ENCODE peak calls at places on chromosome 15, in ten cellular contexts. One of them, this sample, is unnamed. For H3K4me1, the result is how much of the 10 kb centered on the place peaks cover.

GRCh38 chr15:35546581-35547381 is 816 bp upstream of the DPH6 start:
- DNase-seq in A549: no peak
- DNase-seq in ascending aorta: no peak
- DNase-seq in tibial nerve: no peak
- DNase-seq in breast epithelium: no peak
- DNase-seq in CD8-positive, alpha-beta T cell: no peak
- DNase-seq in fibroblast of lung: peak
- DNase-seq in psoas muscle: peak
- DNase-seq in ovary: peak
- DNase-seq in tibial artery: no peak
- DNase-seq in this sample: peak

GRCh38 chr15:60859996-60860494 is 369.1 kb downstream of the RORA start:
- DNase-seq in ascending aorta: no peak
- DNase-seq in tibial artery: no peak
- DNase-seq in breast epithelium: peak
- DNase-seq in ovary: no peak
- DNase-seq in fibroblast of lung: peak
- DNase-seq in A549: no peak
- DNase-seq in psoas muscle: no peak
- DNase-seq in CD8-positive, alpha-beta T cell: no peak
- DNase-seq in tibial nerve: no peak
- DNase-seq in this sample: no peak

GRCh38 chr15:80161473-80162016 is 8.7 kb downstream of the FAH start:
- DNase-seq in breast epithelium: no peak
- DNase-seq in A549: no peak
- DNase-seq in CD8-positive, alpha-beta T cell: no peak
- DNase-seq in psoas muscle: no peak
- DNase-seq in ovary: no peak
- DNase-seq in ascending aorta: no peak
- DNase-seq in fibroblast of lung: no peak
- DNase-seq in tibial artery: no peak
- DNase-seq in tibial nerve: no peak
- DNase-seq in this sample: no peak

GRCh38 chr15:69983696-69984265 is 113.9 kb downstream of the TLE3 start:
- DNase-seq in tibial nerve: no peak
- DNase-seq in ovary: no peak
- DNase-seq in tibial artery: no peak
- DNase-seq in ascending aorta: no peak
- DNase-seq in fibroblast of lung: peak
- DNase-seq in CD8-positive, alpha-beta T cell: no peak
- DNase-seq in A549: peak
- DNase-seq in psoas muscle: no peak
- DNase-seq in breast epithelium: no peak
- DNase-seq in this sample: no peak

GRCh38 chr15:31214864-31215489 is 111.7 kb upstream of the KLF13 start:
- DNase-seq in fibroblast of lung: no peak
- DNase-seq in A549: peak
- DNase-seq in psoas muscle: peak
- DNase-seq in ovary: peak
- DNase-seq in tibial nerve: peak
- DNase-seq in CD8-positive, alpha-beta T cell: no peak
- DNase-seq in tibial artery: peak
- DNase-seq in ascending aorta: peak
- DNase-seq in breast epithelium: peak
- DNase-seq in this sample: no peak

GRCh38 chr15:43168192-43169107 is 16.8 kb upstream of the CCNDBP1 start:
- DNase-seq in A549: no peak
- DNase-seq in tibial nerve: no peak
- DNase-seq in CD8-positive, alpha-beta T cell: no peak
- DNase-seq in breast epithelium: peak
- DNase-seq in ovary: no peak
- DNase-seq in fibroblast of lung: peak
- DNase-seq in ascending aorta: no peak
- DNase-seq in tibial artery: no peak
- DNase-seq in psoas muscle: no peak
- DNase-seq in this sample: no peak

GRCh38 chr15:35958021-35958420 is 412.1 kb upstream of the DPH6 start:
- DNase-seq in A549: no peak
- DNase-seq in ascending aorta: no peak
- DNase-seq in fibroblast of lung: peak
- DNase-seq in tibial artery: no peak
- DNase-seq in breast epithelium: no peak
- DNase-seq in tibial nerve: no peak
- DNase-seq in CD8-positive, alpha-beta T cell: no peak
- DNase-seq in psoas muscle: no peak
- DNase-seq in ovary: no peak
- DNase-seq in this sample: peak

GRCh38 chr15:79002631-79003030 is 57.8 kb upstream of the CTSH start:
- DNase-seq in fibroblast of lung: no peak
- DNase-seq in CD8-positive, alpha-beta T cell: no peak
- DNase-seq in breast epithelium: no peak
- DNase-seq in psoas muscle: peak
- DNase-seq in ascending aorta: no peak
- DNase-seq in tibial artery: no peak
- DNase-seq in A549: no peak
- DNase-seq in tibial nerve: no peak
- DNase-seq in ovary: no peak
- DNase-seq in this sample: no peak

GRCh38 chr15:65603559-65603958 is 7.4 kb downstream of the INTS14 start:
- DNase-seq in CD8-positive, alpha-beta T cell: no peak
- DNase-seq in A549: no peak
- DNase-seq in ascending aorta: no peak
- DNase-seq in fibroblast of lung: no peak
- DNase-seq in psoas muscle: no peak
- DNase-seq in breast epithelium: no peak
- DNase-seq in tibial artery: no peak
- DNase-seq in tibial nerve: no peak
- DNase-seq in ovary: no peak
- DNase-seq in this sample: no peak

DNA sequence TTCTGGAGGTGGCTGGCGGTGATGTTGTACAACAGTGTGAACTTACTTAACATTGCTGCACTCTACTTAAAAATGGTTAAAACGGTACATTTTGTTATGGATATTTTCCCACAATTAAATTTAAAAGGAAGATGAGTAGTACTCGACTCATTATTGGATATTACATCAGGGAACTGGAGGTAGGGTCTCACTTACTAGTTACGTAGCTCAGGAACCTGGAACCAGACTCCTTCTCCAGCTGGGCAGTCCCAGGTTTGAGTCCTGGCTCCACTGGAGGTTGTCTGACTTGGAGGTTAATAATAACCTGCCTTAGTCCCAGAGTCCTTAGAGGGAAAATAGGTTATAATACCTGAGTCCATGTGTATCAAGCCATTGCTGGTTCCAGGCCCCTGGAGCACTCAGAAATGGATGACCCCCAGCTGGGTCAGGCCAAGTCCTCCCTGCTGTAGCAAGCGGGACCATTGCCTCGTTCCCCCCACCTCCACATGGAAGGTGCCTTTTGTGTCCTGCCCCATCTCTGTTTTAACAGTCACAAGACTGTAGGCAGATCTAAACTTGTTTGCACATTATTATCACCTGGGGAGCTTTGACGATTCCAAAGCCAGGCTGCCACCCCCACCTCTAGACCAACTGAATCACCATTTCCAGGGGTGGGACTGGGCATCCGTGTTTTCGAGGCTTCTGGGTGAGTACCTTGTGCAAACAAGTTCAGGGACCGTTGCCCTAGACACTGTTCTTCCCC is 126.6 kb downstream of the IGF1R start:
- DNase-seq in A549: no peak
- DNase-seq in fibroblast of lung: no peak
- DNase-seq in psoas muscle: no peak
- DNase-seq in ascending aorta: no peak
- DNase-seq in tibial nerve: no peak
- DNase-seq in ovary: no peak
- DNase-seq in breast epithelium: no peak
- DNase-seq in tibial artery: no peak
- DNase-seq in CD8-positive, alpha-beta T cell: no peak
- DNase-seq in this sample: no peak
- H3K4me1 ChIP-seq in A549: half or more
- H3K4me1 ChIP-seq in fibroblast of lung: under half
- H3K4me1 ChIP-seq in psoas muscle: under half
- H3K4me1 ChIP-seq in ascending aorta: under half
- H3K4me1 ChIP-seq in tibial nerve: under half
- H3K4me1 ChIP-seq in ovary: under half
- H3K4me1 ChIP-seq in breast epithelium: under half
- H3K4me1 ChIP-seq in tibial artery: under half
- H3K4me1 ChIP-seq in CD8-positive, alpha-beta T cell: under half
- H3K4me1 ChIP-seq in this sample: half or more

GRCh38 chr15:73286356-73286755 is 82.4 kb downstream of the HCN4 start:
- DNase-seq in CD8-positive, alpha-beta T cell: no peak
- DNase-seq in tibial nerve: no peak
- DNase-seq in psoas muscle: no peak
- DNase-seq in fibroblast of lung: peak
- DNase-seq in A549: no peak
- DNase-seq in breast epithelium: no peak
- DNase-seq in tibial artery: no peak
- DNase-seq in ascending aorta: no peak
- DNase-seq in ovary: no peak
- DNase-seq in this sample: no peak

GRCh38 chr15:73287019-73287418 is 81.7 kb downstream of the HCN4 start:
- DNase-seq in psoas muscle: no peak
- DNase-seq in ovary: no peak
- DNase-seq in tibial nerve: no peak
- DNase-seq in A549: no peak
- DNase-seq in fibroblast of lung: no peak
- DNase-seq in breast epithelium: no peak
- DNase-seq in tibial artery: no peak
- DNase-seq in ascending aorta: no peak
- DNase-seq in CD8-positive, alpha-beta T cell: no peak
- DNase-seq in this sample: no peak

GRCh38 chr15:73282567-73283200 is 86.1 kb downstream of the HCN4 start:
- DNase-seq in tibial nerve: no peak
- DNase-seq in tibial artery: no peak
- DNase-seq in psoas muscle: no peak
- DNase-seq in fibroblast of lung: no peak
- DNase-seq in ascending aorta: no peak
- DNase-seq in CD8-positive, alpha-beta T cell: no peak
- DNase-seq in A549: no peak
- DNase-seq in breast epithelium: no peak
- DNase-seq in ovary: no peak
- DNase-seq in this sample: no peak

GRCh38 chr15:73283341-73283962 is 85.3 kb downstream of the HCN4 start:
- DNase-seq in breast epithelium: no peak
- DNase-seq in fibroblast of lung: no peak
- DNase-seq in A549: no peak
- DNase-seq in tibial nerve: no peak
- DNase-seq in tibial artery: no peak
- DNase-seq in psoas muscle: no peak
- DNase-seq in ovary: no peak
- DNase-seq in ascending aorta: no peak
- DNase-seq in CD8-positive, alpha-beta T cell: no peak
- DNase-seq in this sample: no peak

DNA sequence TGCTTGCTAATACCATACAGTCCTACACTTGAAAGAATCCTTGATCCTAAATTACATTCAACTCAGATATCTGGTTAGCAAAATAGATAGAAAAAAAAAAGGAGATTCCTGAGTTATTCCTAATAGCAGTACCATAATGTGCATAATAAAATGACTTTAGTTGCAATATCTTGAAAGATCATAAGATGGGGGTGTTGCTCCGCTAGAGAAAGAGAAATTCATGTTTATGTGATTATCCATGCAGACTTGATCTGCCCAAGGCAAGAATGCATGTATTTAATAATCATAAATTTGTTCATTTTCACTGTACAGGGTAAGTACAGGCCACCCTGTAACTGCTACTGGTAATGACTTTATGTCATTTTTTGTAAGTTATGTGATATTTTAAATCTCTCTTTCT is 84.7 kb downstream of the HCN4 start:
- DNase-seq in tibial artery: no peak
- DNase-seq in ascending aorta: no peak
- DNase-seq in tibial nerve: no peak
- DNase-seq in A549: peak
- DNase-seq in psoas muscle: no peak
- DNase-seq in ovary: no peak
- DNase-seq in breast epithelium: no peak
- DNase-seq in CD8-positive, alpha-beta T cell: no peak
- DNase-seq in fibroblast of lung: peak
- DNase-seq in this sample: no peak
- TF ChIP-seq CTCF in tibial artery: peak
- TF ChIP-seq CTCF in ascending aorta: peak
- TF ChIP-seq CTCF in tibial nerve: no peak
- TF ChIP-seq CTCF in A549: peak
- TF ChIP-seq CTCF in psoas muscle: peak
- TF ChIP-seq CTCF in ovary: no peak
- TF ChIP-seq CTCF in breast epithelium: no peak
- TF ChIP-seq CTCF in CD8-positive, alpha-beta T cell: no peak
- TF ChIP-seq CTCF in fibroblast of lung: peak
- TF ChIP-seq CTCF in this sample: peak

GRCh38 chr15:74792227-74793016 is 10.5 kb downstream of the CSK start:
- DNase-seq in CD8-positive, alpha-beta T cell: no peak
- DNase-seq in ovary: no peak
- DNase-seq in psoas muscle: peak
- DNase-seq in breast epithelium: no peak
- DNase-seq in A549: no peak
- DNase-seq in fibroblast of lung: no peak
- DNase-seq in tibial nerve: no peak
- DNase-seq in ascending aorta: no peak
- DNase-seq in tibial artery: no peak
- DNase-seq in this sample: no peak
- H3K4me1 ChIP-seq in CD8-positive, alpha-beta T cell: half or more
- H3K4me1 ChIP-seq in ovary: under half
- H3K4me1 ChIP-seq in psoas muscle: under half
- H3K4me1 ChIP-seq in breast epithelium: under half
- H3K4me1 ChIP-seq in A549: under half
- H3K4me1 ChIP-seq in fibroblast of lung: under half
- H3K4me1 ChIP-seq in tibial nerve: half or more
- H3K4me1 ChIP-seq in ascending aorta: under half
- H3K4me1 ChIP-seq in tibial artery: under half
- H3K4me1 ChIP-seq in this sample: under half

DNA sequence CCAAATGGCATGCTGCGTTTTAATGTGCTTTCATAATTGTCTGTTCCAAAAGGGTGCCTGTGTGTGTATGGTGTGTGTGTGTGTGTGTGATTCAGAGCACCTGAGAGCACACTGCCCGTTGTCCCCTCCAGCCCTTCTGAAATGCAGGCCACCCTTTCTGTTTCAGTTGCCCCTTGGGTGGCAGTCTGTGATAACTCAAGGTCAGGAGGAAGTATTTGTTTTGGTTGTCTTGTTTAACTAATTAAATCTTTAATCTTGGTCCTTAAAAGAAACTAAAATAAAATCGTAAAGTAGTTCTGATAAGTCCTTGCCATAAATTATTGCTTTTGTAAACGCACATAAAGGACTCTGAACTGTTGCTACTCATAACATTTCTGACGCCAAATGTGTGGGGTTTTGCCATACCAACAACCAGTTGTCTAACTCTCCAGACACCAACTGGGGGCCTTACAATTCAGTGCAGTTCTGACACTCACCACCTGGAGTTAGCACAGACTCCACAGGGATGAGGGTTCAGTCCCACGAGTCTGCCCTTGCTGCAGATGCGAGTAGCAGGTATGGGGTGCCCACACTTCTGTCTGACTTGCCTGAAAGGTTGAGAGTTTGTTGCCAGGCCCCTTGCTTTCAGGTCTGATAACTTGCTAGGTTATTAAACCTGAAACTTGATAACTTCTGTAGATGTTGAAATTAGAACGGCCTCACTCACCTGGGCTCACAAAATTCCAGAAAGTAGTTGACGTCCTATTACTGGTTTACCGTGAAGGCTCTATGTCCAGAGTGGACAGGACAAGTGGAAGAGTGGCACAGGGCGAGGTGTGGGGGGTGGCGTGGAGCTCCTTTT is 157.3 kb downstream of the IGF1R start:
- DNase-seq in psoas muscle: no peak
- DNase-seq in breast epithelium: no peak
- DNase-seq in CD8-positive, alpha-beta T cell: no peak
- DNase-seq in fibroblast of lung: no peak
- DNase-seq in tibial artery: no peak
- DNase-seq in ovary: no peak
- DNase-seq in ascending aorta: no peak
- DNase-seq in A549: peak
- DNase-seq in tibial nerve: no peak
- DNase-seq in this sample: peak
- TF ChIP-seq CTCF in psoas muscle: no peak
- TF ChIP-seq CTCF in breast epithelium: no peak
- TF ChIP-seq CTCF in CD8-positive, alpha-beta T cell: no peak
- TF ChIP-seq CTCF in fibroblast of lung: no peak
- TF ChIP-seq CTCF in tibial artery: no peak
- TF ChIP-seq CTCF in ovary: no peak
- TF ChIP-seq CTCF in ascending aorta: no peak
- TF ChIP-seq CTCF in A549: no peak
- TF ChIP-seq CTCF in tibial nerve: no peak
- TF ChIP-seq CTCF in this sample: peak

This sample was measured in BE2C.